ENCODE peak calls at places on chromosome 1, in nine cellular contexts. Z is stimulated activated CD4-positive, alpha-beta T cell treated with anti-CD3 and anti-CD28 coated beads, Interleukin-15, amount 100 ng/mL, for 24 hours; N is HTR-8/SVneo; L is tibial artery; Q is right cardiac atrium; C is SW 1271; G is cerebellum; A is T-helper 1 cell; I is effector memory CD8-positive, alpha-beta T cell. M is an unnamed sample.
A peak's percentile ranks its signal among the peaks of the same experiment; 100 is the strongest.

GRCh38 chr1:36151133-36151844 is 2.0 kb upstream of the TRAPPC3 start:
- DNase-seq in G (no peak), Z (no peak), N (no peak), I (no peak), C (no peak), L (no peak), Q (no peak), A (no peak), M (no peak)

GRCh38 chr1:82451191-82451590 is 650.5 kb downstream of the ADGRL2 start:
- DNase-seq in G (no peak), C (no peak), Z (no peak), Q (no peak), A (no peak), L (no peak), N (no peak), I (no peak), M (no peak)

GRCh38 chr1:4153571-4153970 is 253.5 kb upstream of the C1orf174 start:
- DNase-seq in G (no peak), L (no peak), Z (no peak), C (no peak), I (no peak), Q (no peak), N (no peak), A (no peak), M (no peak)

GRCh38 chr1:245458234-245458633 is 303.4 kb downstream of the KIF26B start:
- DNase-seq in I (no peak), Z (no peak), C (no peak), L (no peak), Q (no peak), G (peak; percentile 74), A (no peak), N (no peak), M (no peak)

GRCh38 chr1:33667386-33668282 is 195.2 kb downstream of the ZSCAN20 start:
- DNase-seq in A (no peak), L (no peak), N (no peak), I (no peak), Q (no peak), G (no peak), C (no peak), Z (no peak), M (no peak)

GRCh38 chr1:154148787-154149186 is 6.1 kb downstream of the NUP210L start:
- DNase-seq in G (no peak), Q (no peak), Z (no peak), A (no peak), I (no peak), C (no peak), N (no peak), L (no peak), M (no peak)

GRCh38 chr1:39266792-39267191 is 62.3 kb downstream of the MACF1 start:
- DNase-seq in I (no peak), A (no peak), G (no peak), Q (no peak), C (no peak), L (no peak), N (no peak), Z (no peak), M (no peak)

GRCh38 chr1:28370220-28371010 is 875 bp downstream of the PHACTR4 start:
- DNase-seq in Q (no peak), C (no peak), N (peak; percentile 31), G (peak; percentile 30), L (peak; percentile 60), Z (peak; percentile 47), A (no peak), I (peak; percentile 1), M (peak; percentile 44)

GRCh38 chr1:14111121-14111520 is 411.1 kb downstream of the PRDM2 start:
- DNase-seq in C (no peak), G (no peak), L (no peak), I (no peak), A (no peak), Q (no peak), N (no peak), Z (no peak), M (no peak)